ENCODE peak calls at places on chromosome 2, in ten cellular contexts. One of them, this sample, is unnamed.

GRCh38 chr2:20410556-20411277 is 36.2 kb upstream of the RHOB start:
- DNase-seq in HTR-8/SVneo: no peak
- DNase-seq in breast epithelium: peak
- DNase-seq in lower lobe of right lung: no peak
- DNase-seq in AG08396: no peak
- DNase-seq in CD4-positive, alpha-beta T cell: no peak
- DNase-seq in AG10803: no peak
- DNase-seq in LHCN-M2: peak
- DNase-seq in left ventricle myocardium inferior: no peak
- DNase-seq in OCI-M1: no peak
- DNase-seq in this sample: no peak

GRCh38 chr2:214856116-214856515 is 46.6 kb upstream of the BARD1 start:
- DNase-seq in OCI-M1: no peak
- DNase-seq in HTR-8/SVneo: no peak
- DNase-seq in LHCN-M2: peak
- DNase-seq in left ventricle myocardium inferior: no peak
- DNase-seq in CD4-positive, alpha-beta T cell: no peak
- DNase-seq in AG10803: peak
- DNase-seq in AG08396: peak
- DNase-seq in lower lobe of right lung: no peak
- DNase-seq in breast epithelium: no peak
- DNase-seq in this sample: no peak

GRCh38 chr2:20169796-20170467 is 55.0 kb downstream of the SDC1 start:
- DNase-seq in AG08396: no peak
- DNase-seq in CD4-positive, alpha-beta T cell: no peak
- DNase-seq in HTR-8/SVneo: no peak
- DNase-seq in LHCN-M2: no peak
- DNase-seq in breast epithelium: no peak
- DNase-seq in AG10803: no peak
- DNase-seq in left ventricle myocardium inferior: no peak
- DNase-seq in lower lobe of right lung: peak
- DNase-seq in OCI-M1: no peak
- DNase-seq in this sample: no peak

GRCh38 chr2:113894156-113894743 is 4.4 kb downstream of the ACTR3 start:
- DNase-seq in LHCN-M2: peak
- DNase-seq in CD4-positive, alpha-beta T cell: no peak
- DNase-seq in HTR-8/SVneo: peak
- DNase-seq in left ventricle myocardium inferior: no peak
- DNase-seq in lower lobe of right lung: no peak
- DNase-seq in OCI-M1: peak
- DNase-seq in breast epithelium: no peak
- DNase-seq in AG08396: peak
- DNase-seq in AG10803: peak
- DNase-seq in this sample: no peak

GRCh38 chr2:70570041-70570661 is 16.5 kb upstream of the TGFA start:
- DNase-seq in AG10803: no peak
- DNase-seq in HTR-8/SVneo: peak
- DNase-seq in OCI-M1: no peak
- DNase-seq in LHCN-M2: peak
- DNase-seq in left ventricle myocardium inferior: no peak
- DNase-seq in lower lobe of right lung: peak
- DNase-seq in breast epithelium: no peak
- DNase-seq in CD4-positive, alpha-beta T cell: no peak
- DNase-seq in AG08396: peak
- DNase-seq in this sample: no peak

GRCh38 chr2:240518981-240519380 is 38.8 kb downstream of the ANKMY1 start:
- DNase-seq in CD4-positive, alpha-beta T cell: no peak
- DNase-seq in LHCN-M2: no peak
- DNase-seq in HTR-8/SVneo: no peak
- DNase-seq in AG08396: no peak
- DNase-seq in OCI-M1: no peak
- DNase-seq in lower lobe of right lung: no peak
- DNase-seq in left ventricle myocardium inferior: no peak
- DNase-seq in AG10803: no peak
- DNase-seq in breast epithelium: no peak
- DNase-seq in this sample: no peak

GRCh38 chr2:10407432-10407831 is 40.7 kb downstream of the ODC1 start:
- DNase-seq in CD4-positive, alpha-beta T cell: no peak
- DNase-seq in AG10803: no peak
- DNase-seq in OCI-M1: no peak
- DNase-seq in AG08396: no peak
- DNase-seq in LHCN-M2: no peak
- DNase-seq in breast epithelium: no peak
- DNase-seq in left ventricle myocardium inferior: no peak
- DNase-seq in HTR-8/SVneo: no peak
- DNase-seq in lower lobe of right lung: no peak
- DNase-seq in this sample: no peak

GRCh38 chr2:55161295-55162210 is 70.5 kb downstream of the CLHC1 start:
- DNase-seq in AG10803: no peak
- DNase-seq in breast epithelium: no peak
- DNase-seq in LHCN-M2: no peak
- DNase-seq in AG08396: no peak
- DNase-seq in HTR-8/SVneo: no peak
- DNase-seq in CD4-positive, alpha-beta T cell: no peak
- DNase-seq in OCI-M1: no peak
- DNase-seq in left ventricle myocardium inferior: no peak
- DNase-seq in lower lobe of right lung: peak
- DNase-seq in this sample: no peak

This sample was measured in T-helper 1 cell.